ENCODE peak calls at places on chromosomes 3 and 15, in five cellular contexts. Z is NCI-H1694 treated with DMSO at 0.1 percent for 48 hours, C is tibial artery, E is right atrium auricular region, P is activated gamma-delta T cell treated with Interleukin-2 at 50 U/mL for 16 hours. K is an unnamed sample.

GRCh38 chr3:185270262-185270955 is 16.6 kb upstream of the EHHADH start:
- DNase-seq in Z (peak), C (no peak), E (no peak), P (no peak), K (peak)

GRCh38 chr3:45890405-45890804 is 4.1 kb downstream of the CCR9 start:
- DNase-seq in Z (no peak), C (no peak), E (no peak), P (no peak), K (no peak)

GRCh38 chr3:120174811-120175210 is 80.6 kb upstream of the GSK3B start:
- DNase-seq in Z (no peak), C (no peak), E (peak), P (no peak), K (no peak)

GRCh38 chr3:187994221-187995085 is 159.5 kb upstream of the LPP start:
- DNase-seq in Z (no peak), C (no peak), E (no peak), P (peak), K (no peak)

GRCh38 chr15:40105517-40106202 is 3.0 kb downstream of the BMF start:
- DNase-seq in Z (no peak), C (no peak), E (no peak), P (no peak), K (no peak)

GRCh38 chr3:182682263-182683229 is 110.8 kb upstream of the ATP11B start:
- DNase-seq in Z (no peak), C (no peak), E (no peak), P (peak), K (peak)

GRCh38 chr15:28875461-28875965 is 10.3 kb upstream of the APBA2 start:
- DNase-seq in Z (no peak), C (no peak), E (no peak), P (no peak), K (no peak)

GRCh38 chr15:81296673-81297072 is 27.3 kb downstream of the STARD5 start:
- DNase-seq in Z (no peak), C (peak), E (no peak), P (peak), K (no peak)

GRCh38 chr3:99843590-99844260 is 26.1 kb downstream of the CMSS1 start:
- DNase-seq in Z (no peak), C (no peak), E (no peak), P (no peak), K (no peak)

GRCh38 chr15:45689616-45690015 is 54.8 kb downstream of the SQOR start:
- DNase-seq in Z (no peak), C (no peak), E (no peak), P (no peak), K (no peak)

GRCh38 chr3:134274571-134274970 is 23.9 kb upstream of the RYK start:
- DNase-seq in Z (no peak), C (no peak), E (no peak), P (no peak), K (no peak)

GRCh38 chr3:131386429-131386926 is 4.9 kb downstream of the NUDT16 start:
- DNase-seq in Z (no peak), C (peak), E (peak), P (no peak), K (no peak)

GRCh38 chr3:56012732-56013131 is 455.5 kb downstream of the ERC2 start:
- DNase-seq in Z (no peak), C (no peak), E (no peak), P (no peak), K (no peak)

GRCh38 chr15:35061171-35062163 is 23.6 kb downstream of the NANOGP8 start:
- DNase-seq in Z (no peak), C (no peak), E (no peak), P (no peak), K (peak)

GRCh38 chr3:119586707-119587317 is 7.5 kb downstream of the ADPRH start:
- DNase-seq in Z (no peak), C (no peak), E (no peak), P (no peak), K (no peak)

GRCh38 chr15:50880651-50881114 is 27.8 kb upstream of the AP4E1 start:
- DNase-seq in Z (no peak), C (no peak), E (no peak), P (no peak), K (no peak)

GRCh38 chr3:80395023-80395422 is 627.2 kb upstream of the ROBO1 start:
- DNase-seq in Z (no peak), C (no peak), E (no peak), P (no peak), K (no peak)

GRCh38 chr3:44862221-44862637 is 517 bp downstream of the TMEM42 start:
- DNase-seq in Z (no peak), C (no peak), E (no peak), P (no peak), K (peak)

GRCh38 chr3:129555616-129556357 is 12.8 kb downstream of the H1-8 start:
- DNase-seq in Z (no peak), C (no peak), E (no peak), P (no peak), K (no peak)

GRCh38 chr3:71725279-71725991 is at the start of gene EIF4E3:
- DNase-seq in Z (no peak), C (no peak), E (no peak), P (peak), K (peak)